ENCODE peak calls at places on chromosomes 1 and 21, in six cellular contexts. One of them, this sample, is unnamed. For H3K9me3, the result is how much of the 10 kb centered on the place peaks cover.

GRCh38 chr1:91511386-91511785 is 10.7 kb downstream of the CDC7 start:
- DNase-seq in neuronal stem cell: no peak
- DNase-seq in H1: no peak
- DNase-seq in mesenchymal stem cell: peak
- DNase-seq in IMR-90: peak
- DNase-seq in trophoblast cell: no peak
- DNase-seq in this sample: no peak

GRCh38 chr21:44006656-44007055 is 5.5 kb upstream of the TRAPPC10 start:
- DNase-seq in neuronal stem cell: no peak
- DNase-seq in H1: no peak
- DNase-seq in mesenchymal stem cell: no peak
- DNase-seq in IMR-90: peak
- DNase-seq in trophoblast cell: no peak
- DNase-seq in this sample: no peak

GRCh38 chr1:172125250-172125649 is 284.0 kb downstream of the DNM3 start:
- DNase-seq in neuronal stem cell: no peak
- DNase-seq in H1: no peak
- DNase-seq in mesenchymal stem cell: no peak
- DNase-seq in IMR-90: no peak
- DNase-seq in trophoblast cell: no peak
- DNase-seq in this sample: no peak

GRCh38 chr1:22289251-22289995 is 146.5 kb upstream of the WNT4 start:
- DNase-seq in neuronal stem cell: no peak
- DNase-seq in H1: peak
- DNase-seq in mesenchymal stem cell: peak
- DNase-seq in IMR-90: no peak
- DNase-seq in trophoblast cell: no peak
- DNase-seq in this sample: no peak

GRCh38 chr1:77686784-77687518 is 4.5 kb upstream of the ZZZ3 start:
- DNase-seq in neuronal stem cell: no peak
- DNase-seq in H1: peak
- DNase-seq in mesenchymal stem cell: no peak
- DNase-seq in IMR-90: no peak
- DNase-seq in trophoblast cell: no peak
- DNase-seq in this sample: peak

GRCh38 chr1:60367522-60367921 is 294.0 kb upstream of the C1orf87 start:
- DNase-seq in neuronal stem cell: no peak
- DNase-seq in H1: peak
- DNase-seq in mesenchymal stem cell: no peak
- DNase-seq in IMR-90: no peak
- DNase-seq in trophoblast cell: no peak
- DNase-seq in this sample: peak

GRCh38 chr21:28132713-28133112 is 860.0 kb downstream of the LTN1 start:
- DNase-seq in neuronal stem cell: no peak
- DNase-seq in H1: no peak
- DNase-seq in mesenchymal stem cell: no peak
- DNase-seq in IMR-90: peak
- DNase-seq in trophoblast cell: no peak
- DNase-seq in this sample: no peak

GRCh38 chr1:25817840-25818501 is 1.8 kb upstream of the MTFR1L start:
- DNase-seq in neuronal stem cell: no peak
- DNase-seq in H1: no peak
- DNase-seq in mesenchymal stem cell: no peak
- DNase-seq in IMR-90: no peak
- DNase-seq in trophoblast cell: no peak
- DNase-seq in this sample: peak

GRCh38 chr1:46547481-46548383 is 3.7 kb downstream of the KNCN start:
- DNase-seq in neuronal stem cell: no peak
- DNase-seq in H1: no peak
- DNase-seq in mesenchymal stem cell: peak
- DNase-seq in IMR-90: peak
- DNase-seq in trophoblast cell: no peak
- DNase-seq in this sample: no peak

GRCh38 chr1:67741121-67741520 is 56.1 kb downstream of the GADD45A start:
- DNase-seq in neuronal stem cell: no peak
- DNase-seq in H1: no peak
- DNase-seq in mesenchymal stem cell: no peak
- DNase-seq in IMR-90: no peak
- DNase-seq in trophoblast cell: no peak
- DNase-seq in this sample: no peak

GRCh38 chr1:163083690-163084089 is 14.5 kb downstream of the RGS4 start:
- DNase-seq in neuronal stem cell: no peak
- DNase-seq in H1: no peak
- DNase-seq in mesenchymal stem cell: peak
- DNase-seq in IMR-90: peak
- DNase-seq in trophoblast cell: no peak
- DNase-seq in this sample: no peak

GRCh38 chr1:225767591-225768540 is 9.8 kb upstream of the SRP9 start:
- DNase-seq in neuronal stem cell: no peak
- DNase-seq in H1: peak
- DNase-seq in mesenchymal stem cell: peak
- DNase-seq in IMR-90: peak
- DNase-seq in trophoblast cell: peak
- DNase-seq in this sample: peak

DNA sequence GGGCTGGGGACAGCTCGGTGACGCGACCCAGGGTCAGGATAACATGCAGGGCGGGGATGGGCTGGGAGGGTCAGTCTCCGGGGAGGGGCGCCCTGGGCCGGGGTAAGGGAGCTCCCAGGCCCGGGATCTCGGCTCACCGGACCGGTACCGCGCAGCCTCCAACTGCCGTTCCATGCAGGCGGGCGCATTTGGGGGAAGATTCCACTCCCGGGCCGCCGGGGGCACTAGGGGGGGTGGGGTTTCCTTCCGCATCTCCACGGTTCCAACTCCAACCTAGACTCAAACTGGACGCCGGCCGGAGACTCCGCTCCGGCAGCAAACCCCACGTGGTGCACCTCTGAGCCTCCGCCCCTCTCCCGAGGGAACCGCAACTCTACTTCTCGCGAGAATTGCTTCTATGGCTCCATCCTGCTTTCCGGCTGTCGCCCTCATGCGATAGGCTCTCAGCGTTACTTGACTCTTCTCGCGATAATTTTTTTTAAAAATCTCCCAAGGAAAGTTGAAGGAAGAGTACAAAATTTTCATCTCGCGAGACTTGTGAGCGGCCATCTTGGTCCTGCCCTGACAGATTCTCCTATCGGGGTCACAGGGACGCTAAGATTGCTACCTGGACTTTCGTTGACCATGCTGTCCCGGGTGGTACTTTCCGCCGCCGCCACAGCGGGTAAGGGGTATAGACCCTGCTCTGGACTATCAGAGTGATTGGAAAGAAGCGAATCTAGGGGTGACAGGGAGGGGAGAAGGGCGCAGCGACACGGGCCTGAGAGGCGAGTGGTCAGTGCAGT is at the start of the genes ATP5PB and WDR77:
- DNase-seq in neuronal stem cell: peak
- DNase-seq in H1: peak
- DNase-seq in mesenchymal stem cell: peak
- DNase-seq in IMR-90: peak
- DNase-seq in trophoblast cell: peak
- DNase-seq in this sample: peak
- H3K18ac ChIP-seq in neuronal stem cell: peak
- H3K18ac ChIP-seq in H1: peak
- H3K18ac ChIP-seq in mesenchymal stem cell: peak
- H3K18ac ChIP-seq in IMR-90: peak
- H3K18ac ChIP-seq in trophoblast cell: peak
- H3K18ac ChIP-seq in this sample: peak

GRCh38 chr1:35173516-35174224 is 19.3 kb downstream of the SFPQ start:
- DNase-seq in neuronal stem cell: no peak
- DNase-seq in H1: no peak
- DNase-seq in mesenchymal stem cell: no peak
- DNase-seq in IMR-90: no peak
- DNase-seq in trophoblast cell: no peak
- DNase-seq in this sample: no peak

GRCh38 chr1:35177237-35177786 is 15.6 kb downstream of the SFPQ start:
- DNase-seq in neuronal stem cell: no peak
- DNase-seq in H1: no peak
- DNase-seq in mesenchymal stem cell: no peak
- DNase-seq in IMR-90: no peak
- DNase-seq in trophoblast cell: no peak
- DNase-seq in this sample: no peak

GRCh38 chr1:35174225-35174540 is 18.8 kb downstream of the SFPQ start:
- DNase-seq in neuronal stem cell: no peak
- DNase-seq in H1: no peak
- DNase-seq in mesenchymal stem cell: no peak
- DNase-seq in IMR-90: no peak
- DNase-seq in trophoblast cell: no peak
- DNase-seq in this sample: no peak

GRCh38 chr1:35178295-35178695 is 14.7 kb downstream of the SFPQ start:
- DNase-seq in neuronal stem cell: no peak
- DNase-seq in H1: no peak
- DNase-seq in mesenchymal stem cell: no peak
- DNase-seq in IMR-90: no peak
- DNase-seq in trophoblast cell: no peak
- DNase-seq in this sample: no peak

GRCh38 chr1:35175067-35176001 is 17.6 kb downstream of the SFPQ start:
- DNase-seq in neuronal stem cell: no peak
- DNase-seq in H1: no peak
- DNase-seq in mesenchymal stem cell: no peak
- DNase-seq in IMR-90: no peak
- DNase-seq in trophoblast cell: no peak
- DNase-seq in this sample: no peak
- H3K9me3 ChIP-seq in neuronal stem cell: under half
- H3K9me3 ChIP-seq in H1: under half
- H3K9me3 ChIP-seq in mesenchymal stem cell: under half
- H3K9me3 ChIP-seq in IMR-90: under half
- H3K9me3 ChIP-seq in trophoblast cell: under half
- H3K9me3 ChIP-seq in this sample: under half

GRCh38 chr1:63732666-63733065 is 41.2 kb upstream of the ROR1 start:
- DNase-seq in neuronal stem cell: no peak
- DNase-seq in H1: no peak
- DNase-seq in mesenchymal stem cell: peak
- DNase-seq in IMR-90: peak
- DNase-seq in trophoblast cell: no peak
- DNase-seq in this sample: no peak
- H3K18ac ChIP-seq in neuronal stem cell: no peak
- H3K18ac ChIP-seq in H1: peak
- H3K18ac ChIP-seq in mesenchymal stem cell: peak
- H3K18ac ChIP-seq in IMR-90: no peak
- H3K18ac ChIP-seq in trophoblast cell: no peak
- H3K18ac ChIP-seq in this sample: peak

GRCh38 chr1:107867422-107867821 is 97.6 kb downstream of the VAV3 start:
- DNase-seq in neuronal stem cell: peak
- DNase-seq in H1: peak
- DNase-seq in mesenchymal stem cell: no peak
- DNase-seq in IMR-90: no peak
- DNase-seq in trophoblast cell: no peak
- DNase-seq in this sample: peak

GRCh38 chr1:107866870-107867269 is 98.1 kb downstream of the VAV3 start:
- DNase-seq in neuronal stem cell: no peak
- DNase-seq in H1: no peak
- DNase-seq in mesenchymal stem cell: no peak
- DNase-seq in IMR-90: no peak
- DNase-seq in trophoblast cell: no peak
- DNase-seq in this sample: no peak

GRCh38 chr1:107863342-107863741 is 101.6 kb downstream of the VAV3 start:
- DNase-seq in neuronal stem cell: no peak
- DNase-seq in H1: no peak
- DNase-seq in mesenchymal stem cell: no peak
- DNase-seq in IMR-90: no peak
- DNase-seq in trophoblast cell: no peak
- DNase-seq in this sample: no peak

GRCh38 chr1:107867892-107868291 is 97.1 kb downstream of the VAV3 start:
- DNase-seq in neuronal stem cell: no peak
- DNase-seq in H1: no peak
- DNase-seq in mesenchymal stem cell: no peak
- DNase-seq in IMR-90: no peak
- DNase-seq in trophoblast cell: no peak
- DNase-seq in this sample: no peak

DNA sequence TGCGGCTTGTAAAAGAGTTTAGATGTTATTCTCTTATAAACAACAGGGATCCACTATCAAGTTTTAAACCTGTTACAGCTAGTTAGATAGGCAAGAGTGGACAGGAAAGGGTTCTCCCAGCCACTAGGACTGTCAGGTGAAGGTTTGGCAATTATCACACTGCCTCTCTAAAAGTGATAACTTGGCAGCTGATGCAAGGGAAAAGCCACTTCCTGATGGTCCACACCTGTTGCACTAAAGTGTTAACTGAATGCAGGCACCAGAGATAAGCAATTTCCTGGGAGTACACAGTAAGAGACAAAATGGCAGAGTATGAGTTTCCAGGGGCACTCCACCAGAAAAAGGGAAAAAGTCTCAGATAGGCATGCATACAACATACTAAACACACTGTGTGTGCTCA is 99.4 kb downstream of the VAV3 start:
- DNase-seq in neuronal stem cell: no peak
- DNase-seq in H1: no peak
- DNase-seq in mesenchymal stem cell: no peak
- DNase-seq in IMR-90: no peak
- DNase-seq in trophoblast cell: no peak
- DNase-seq in this sample: no peak
- H3K9me3 ChIP-seq in neuronal stem cell: under half
- H3K9me3 ChIP-seq in H1: under half
- H3K9me3 ChIP-seq in mesenchymal stem cell: under half
- H3K9me3 ChIP-seq in IMR-90: under half
- H3K9me3 ChIP-seq in trophoblast cell: under half
- H3K9me3 ChIP-seq in this sample: under half

DNA sequence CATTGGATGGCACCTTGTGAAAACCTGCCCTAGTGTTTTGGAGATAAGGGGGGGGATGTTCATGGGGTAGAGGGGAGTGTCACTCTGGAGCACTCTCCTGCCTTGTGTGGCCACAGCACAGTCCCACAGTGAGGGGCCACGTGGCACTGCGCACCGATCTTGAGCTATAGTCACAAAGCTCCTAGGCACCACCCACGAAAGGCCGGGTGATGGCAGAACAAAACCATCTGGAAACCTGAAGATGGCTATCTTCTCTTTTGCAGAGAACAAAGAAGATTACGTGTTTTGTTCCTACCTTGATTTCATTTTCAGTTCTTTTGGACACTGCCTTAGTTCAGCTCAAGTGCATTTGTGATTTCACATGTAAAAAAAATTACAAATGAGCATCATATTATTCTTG is 220.6 kb downstream of the RGS7 start:
- DNase-seq in neuronal stem cell: no peak
- DNase-seq in H1: no peak
- DNase-seq in mesenchymal stem cell: no peak
- DNase-seq in IMR-90: no peak
- DNase-seq in trophoblast cell: no peak
- DNase-seq in this sample: no peak
- H3K18ac ChIP-seq in neuronal stem cell: no peak
- H3K18ac ChIP-seq in H1: no peak
- H3K18ac ChIP-seq in mesenchymal stem cell: no peak
- H3K18ac ChIP-seq in IMR-90: no peak
- H3K18ac ChIP-seq in trophoblast cell: no peak
- H3K18ac ChIP-seq in this sample: no peak

GRCh38 chr21:19535356-19535755 is 1131.8 kb upstream of the TMPRSS15 start:
- DNase-seq in neuronal stem cell: no peak
- DNase-seq in H1: no peak
- DNase-seq in mesenchymal stem cell: no peak
- DNase-seq in IMR-90: no peak
- DNase-seq in trophoblast cell: no peak
- DNase-seq in this sample: no peak
- H3K9me3 ChIP-seq in neuronal stem cell: under half
- H3K9me3 ChIP-seq in H1: under half
- H3K9me3 ChIP-seq in mesenchymal stem cell: under half
- H3K9me3 ChIP-seq in IMR-90: under half
- H3K9me3 ChIP-seq in trophoblast cell: under half
- H3K9me3 ChIP-seq in this sample: under half

This sample was measured in H9.